ENCODE peak calls at places on chromosomes 11 and 22, in six cellular contexts. One of them, this sample, is unnamed.

GRCh38 chr11:119823077-119823476 is 94.1 kb upstream of the NECTIN1 start:
- DNase-seq in HepG2: no peak
- DNase-seq in stomach: no peak
- DNase-seq in sigmoid colon: no peak
- DNase-seq in suprapubic skin: no peak
- DNase-seq in endothelial cell of umbilical vein: no peak
- DNase-seq in this sample: no peak

GRCh38 chr22:38674888-38675287 is 6.9 kb upstream of the TOMM22 start:
- DNase-seq in HepG2: no peak
- DNase-seq in endothelial cell of umbilical vein: no peak
- DNase-seq in sigmoid colon: no peak
- DNase-seq in stomach: no peak
- DNase-seq in suprapubic skin: no peak
- DNase-seq in this sample: no peak

GRCh38 chr22:23847991-23848864 is 9.4 kb upstream of the DERL3 start:
- DNase-seq in endothelial cell of umbilical vein: no peak
- DNase-seq in stomach: no peak
- DNase-seq in HepG2: no peak
- DNase-seq in sigmoid colon: no peak
- DNase-seq in suprapubic skin: no peak
- DNase-seq in this sample: no peak

GRCh38 chr11:113386866-113387265 is 713 bp upstream of the ANKK1 start:
- DNase-seq in suprapubic skin: peak
- DNase-seq in sigmoid colon: no peak
- DNase-seq in stomach: no peak
- DNase-seq in endothelial cell of umbilical vein: no peak
- DNase-seq in HepG2: no peak
- DNase-seq in this sample: no peak

GRCh38 chr11:100687032-100687629 is at the start of gene ARHGAP42:
- DNase-seq in suprapubic skin: peak
- DNase-seq in HepG2: peak
- DNase-seq in endothelial cell of umbilical vein: peak
- DNase-seq in sigmoid colon: peak
- DNase-seq in stomach: peak
- DNase-seq in this sample: no peak

GRCh38 chr11:27215471-27216267 is 147.3 kb downstream of the CCDC34 start:
- DNase-seq in stomach: peak
- DNase-seq in suprapubic skin: no peak
- DNase-seq in endothelial cell of umbilical vein: peak
- DNase-seq in sigmoid colon: no peak
- DNase-seq in HepG2: no peak
- DNase-seq in this sample: no peak

GRCh38 chr11:31820438-31820818 is 9.3 kb upstream of the PAX6 start:
- DNase-seq in sigmoid colon: no peak
- DNase-seq in suprapubic skin: no peak
- DNase-seq in stomach: no peak
- DNase-seq in endothelial cell of umbilical vein: no peak
- DNase-seq in HepG2: no peak
- DNase-seq in this sample: no peak

GRCh38 chr11:68146704-68147474 is 25.7 kb upstream of the CHKA start:
- DNase-seq in sigmoid colon: no peak
- DNase-seq in endothelial cell of umbilical vein: peak
- DNase-seq in HepG2: peak
- DNase-seq in suprapubic skin: peak
- DNase-seq in stomach: peak
- DNase-seq in this sample: no peak

GRCh38 chr22:26673485-26673884 is 16.1 kb downstream of the MIAT start:
- DNase-seq in sigmoid colon: no peak
- DNase-seq in HepG2: no peak
- DNase-seq in suprapubic skin: no peak
- DNase-seq in stomach: no peak
- DNase-seq in endothelial cell of umbilical vein: no peak
- DNase-seq in this sample: no peak

GRCh38 chr22:46219650-46220049 is 30.4 kb downstream of the CDPF1 start:
- DNase-seq in endothelial cell of umbilical vein: no peak
- DNase-seq in sigmoid colon: no peak
- DNase-seq in stomach: no peak
- DNase-seq in suprapubic skin: no peak
- DNase-seq in HepG2: no peak
- DNase-seq in this sample: no peak

GRCh38 chr11:1305558-1306056 is 3.8 kb downstream of the TOLLIP start:
- DNase-seq in sigmoid colon: no peak
- DNase-seq in HepG2: no peak
- DNase-seq in stomach: peak
- DNase-seq in suprapubic skin: peak
- DNase-seq in endothelial cell of umbilical vein: no peak
- DNase-seq in this sample: no peak

GRCh38 chr11:34787899-34788298 is 128.3 kb downstream of the APIP start:
- DNase-seq in sigmoid colon: no peak
- DNase-seq in stomach: no peak
- DNase-seq in suprapubic skin: no peak
- DNase-seq in HepG2: no peak
- DNase-seq in endothelial cell of umbilical vein: no peak
- DNase-seq in this sample: no peak

GRCh38 chr11:125398994-125399638 is 96.9 kb downstream of the FEZ1 start:
- DNase-seq in stomach: no peak
- DNase-seq in HepG2: no peak
- DNase-seq in endothelial cell of umbilical vein: no peak
- DNase-seq in sigmoid colon: no peak
- DNase-seq in suprapubic skin: no peak
- DNase-seq in this sample: no peak

GRCh38 chr11:68872216-68873003 is 30.7 kb upstream of the CPT1A start:
- DNase-seq in endothelial cell of umbilical vein: peak
- DNase-seq in sigmoid colon: no peak
- DNase-seq in stomach: no peak
- DNase-seq in HepG2: no peak
- DNase-seq in suprapubic skin: no peak
- DNase-seq in this sample: no peak

GRCh38 chr11:121654506-121655480 is 202.0 kb upstream of the SORL1-AS1 start:
- DNase-seq in endothelial cell of umbilical vein: no peak
- DNase-seq in suprapubic skin: no peak
- DNase-seq in sigmoid colon: no peak
- DNase-seq in HepG2: peak
- DNase-seq in stomach: no peak
- DNase-seq in this sample: no peak

GRCh38 chr11:19756675-19757475 is 44.2 kb downstream of the NAV2 start:
- DNase-seq in endothelial cell of umbilical vein: peak
- DNase-seq in stomach: no peak
- DNase-seq in HepG2: no peak
- DNase-seq in sigmoid colon: peak
- DNase-seq in suprapubic skin: no peak
- DNase-seq in this sample: no peak

GRCh38 chr22:46815132-46815531 is 52.7 kb downstream of the TBC1D22A start:
- DNase-seq in HepG2: peak
- DNase-seq in sigmoid colon: no peak
- DNase-seq in stomach: peak
- DNase-seq in suprapubic skin: no peak
- DNase-seq in endothelial cell of umbilical vein: no peak
- DNase-seq in this sample: no peak

GRCh38 chr22:26395926-26396325 is 33.1 kb upstream of the ASPHD2 start:
- DNase-seq in stomach: no peak
- DNase-seq in suprapubic skin: no peak
- DNase-seq in HepG2: no peak
- DNase-seq in sigmoid colon: no peak
- DNase-seq in endothelial cell of umbilical vein: no peak
- DNase-seq in this sample: no peak

GRCh38 chr11:57752954-57753353 is 1.3 kb upstream of the BTBD18 start:
- DNase-seq in HepG2: no peak
- DNase-seq in endothelial cell of umbilical vein: no peak
- DNase-seq in sigmoid colon: no peak
- DNase-seq in stomach: no peak
- DNase-seq in suprapubic skin: no peak
- DNase-seq in this sample: no peak

GRCh38 chr11:92296138-92296515 is 71.5 kb downstream of the FAT3 start:
- DNase-seq in endothelial cell of umbilical vein: no peak
- DNase-seq in HepG2: no peak
- DNase-seq in sigmoid colon: no peak
- DNase-seq in stomach: no peak
- DNase-seq in suprapubic skin: no peak
- DNase-seq in this sample: no peak

GRCh38 chr22:42292726-42293520 is 22.5 kb upstream of the TCF20 start:
- DNase-seq in endothelial cell of umbilical vein: no peak
- DNase-seq in stomach: no peak
- DNase-seq in sigmoid colon: no peak
- DNase-seq in suprapubic skin: no peak
- DNase-seq in HepG2: no peak
- DNase-seq in this sample: no peak

GRCh38 chr22:37485006-37485713 is 1.0 kb downstream of the MFNG start:
- DNase-seq in stomach: no peak
- DNase-seq in sigmoid colon: no peak
- DNase-seq in endothelial cell of umbilical vein: peak
- DNase-seq in HepG2: no peak
- DNase-seq in suprapubic skin: no peak
- DNase-seq in this sample: no peak

GRCh38 chr11:9274499-9275228 is 9.5 kb upstream of the DENND5A start:
- DNase-seq in stomach: no peak
- DNase-seq in endothelial cell of umbilical vein: peak
- DNase-seq in suprapubic skin: no peak
- DNase-seq in HepG2: no peak
- DNase-seq in sigmoid colon: no peak
- DNase-seq in this sample: no peak

DNA sequence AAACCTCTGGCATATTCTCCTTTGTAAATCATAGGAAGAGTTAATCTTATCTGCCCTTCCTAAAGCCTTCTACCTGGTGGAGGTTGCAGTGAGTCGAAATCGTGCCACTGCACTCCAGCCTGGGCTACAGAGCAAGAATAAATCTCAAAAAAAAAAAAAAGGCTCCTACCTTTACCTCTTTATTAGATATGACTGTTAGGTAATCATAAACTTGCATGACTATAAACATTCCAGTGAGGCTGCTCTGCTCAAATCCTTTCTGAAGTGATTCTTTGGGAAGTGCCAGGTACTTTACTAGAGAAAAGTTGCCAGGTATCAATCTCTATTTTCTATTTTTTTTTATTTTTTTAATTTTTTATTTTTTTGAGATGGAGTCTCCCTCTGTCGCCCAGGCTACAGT is 59.6 kb downstream of the MPPED2 start:
- DNase-seq in stomach: no peak
- DNase-seq in suprapubic skin: no peak
- DNase-seq in HepG2: no peak
- DNase-seq in endothelial cell of umbilical vein: no peak
- DNase-seq in sigmoid colon: no peak
- DNase-seq in this sample: no peak
- H3K4me3 ChIP-seq in stomach: no peak
- H3K4me3 ChIP-seq in suprapubic skin: no peak
- H3K4me3 ChIP-seq in HepG2: no peak
- H3K4me3 ChIP-seq in endothelial cell of umbilical vein: no peak
- H3K4me3 ChIP-seq in sigmoid colon: no peak
- H3K4me3 ChIP-seq in this sample: no peak

GRCh38 chr22:20037419-20037818 is 16.5 kb downstream of the TANGO2 start:
- DNase-seq in sigmoid colon: no peak
- DNase-seq in suprapubic skin: no peak
- DNase-seq in endothelial cell of umbilical vein: no peak
- DNase-seq in stomach: no peak
- DNase-seq in HepG2: no peak
- DNase-seq in this sample: no peak

GRCh38 chr22:20036535-20037392 is 15.9 kb downstream of the TANGO2 start:
- DNase-seq in endothelial cell of umbilical vein: no peak
- DNase-seq in sigmoid colon: no peak
- DNase-seq in HepG2: no peak
- DNase-seq in suprapubic skin: no peak
- DNase-seq in stomach: no peak
- DNase-seq in this sample: no peak

GRCh38 chr22:20040801-20041200 is 19.9 kb downstream of the TANGO2 start:
- DNase-seq in suprapubic skin: no peak
- DNase-seq in endothelial cell of umbilical vein: no peak
- DNase-seq in sigmoid colon: no peak
- DNase-seq in HepG2: no peak
- DNase-seq in stomach: no peak
- DNase-seq in this sample: no peak

GRCh38 chr22:20039683-20040325 is 18.9 kb downstream of the TANGO2 start:
- DNase-seq in suprapubic skin: no peak
- DNase-seq in sigmoid colon: no peak
- DNase-seq in stomach: no peak
- DNase-seq in HepG2: no peak
- DNase-seq in endothelial cell of umbilical vein: no peak
- DNase-seq in this sample: no peak

DNA sequence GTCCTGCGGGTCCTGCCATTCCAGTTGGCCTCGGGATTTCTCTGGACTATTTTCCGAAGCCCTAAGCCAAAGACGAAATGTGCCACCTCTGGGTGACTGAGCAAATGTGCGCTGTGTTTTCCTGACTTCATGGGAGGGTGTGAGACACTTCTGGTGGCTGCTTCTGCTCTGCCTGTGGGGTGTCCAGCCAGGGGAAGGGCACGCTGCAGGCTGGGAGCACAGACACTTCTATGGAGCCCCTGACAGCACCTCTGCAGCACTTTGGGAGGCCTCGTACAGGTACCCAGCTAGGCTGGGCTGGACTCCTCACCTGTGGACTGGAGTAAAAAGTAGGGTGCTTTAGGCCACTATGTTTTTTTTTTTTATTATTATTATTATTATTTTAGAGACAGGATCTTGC is 17.7 kb downstream of the TANGO2 start:
- DNase-seq in stomach: no peak
- DNase-seq in sigmoid colon: no peak
- DNase-seq in endothelial cell of umbilical vein: no peak
- DNase-seq in suprapubic skin: no peak
- DNase-seq in HepG2: no peak
- DNase-seq in this sample: no peak
- TF ChIP-seq POLR2AphosphoS5 in stomach: no peak
- TF ChIP-seq POLR2AphosphoS5 in sigmoid colon: no peak
- TF ChIP-seq POLR2AphosphoS5 in endothelial cell of umbilical vein: no peak
- TF ChIP-seq POLR2AphosphoS5 in suprapubic skin: no peak
- TF ChIP-seq POLR2AphosphoS5 in HepG2: no peak
- TF ChIP-seq POLR2AphosphoS5 in this sample: no peak

DNA sequence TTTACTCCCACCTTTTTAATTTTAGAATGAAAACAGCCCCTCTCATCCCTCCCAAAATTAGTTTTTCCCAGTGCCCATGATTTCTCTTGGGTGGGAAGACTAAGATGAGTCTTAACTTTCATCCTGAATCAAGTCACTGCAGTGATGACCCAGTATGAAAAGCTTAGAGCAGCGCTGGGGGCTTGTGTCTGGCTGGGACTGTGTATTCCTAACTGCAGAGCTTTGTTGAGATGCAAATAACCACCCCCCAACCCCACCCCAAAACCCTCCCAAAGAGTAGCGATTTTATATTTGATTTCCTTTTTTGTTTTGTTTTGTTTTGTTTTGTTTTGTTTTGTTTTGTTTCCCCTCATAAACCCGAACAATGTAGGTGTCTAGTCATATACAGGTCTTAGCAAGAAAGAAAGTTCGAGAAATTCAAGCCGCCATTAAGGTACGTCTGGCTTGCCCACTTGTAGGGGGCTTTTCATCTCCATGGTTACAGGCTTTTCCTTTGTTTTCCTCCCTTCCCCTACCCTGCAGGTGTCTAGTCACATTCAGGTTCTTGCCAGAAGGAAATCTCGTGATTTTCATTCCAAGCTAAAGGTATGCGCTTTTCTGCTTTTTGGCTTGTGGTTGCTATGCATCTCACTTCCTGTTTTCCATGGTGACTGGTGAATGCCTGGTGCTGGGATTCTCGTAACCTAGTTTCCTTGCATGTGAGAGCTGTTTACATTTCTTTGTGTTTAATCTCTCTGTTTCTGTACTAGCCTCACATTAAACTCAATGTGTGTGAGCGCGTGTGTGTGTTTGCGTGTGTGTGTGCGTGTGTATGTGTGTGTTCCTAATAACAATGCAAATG is 144.6 kb upstream of the RASSF10 start:
- DNase-seq in endothelial cell of umbilical vein: peak
- DNase-seq in sigmoid colon: no peak
- DNase-seq in HepG2: no peak
- DNase-seq in stomach: peak
- DNase-seq in suprapubic skin: no peak
- DNase-seq in this sample: no peak
- H3K4me3 ChIP-seq in endothelial cell of umbilical vein: no peak
- H3K4me3 ChIP-seq in sigmoid colon: no peak
- H3K4me3 ChIP-seq in HepG2: no peak
- H3K4me3 ChIP-seq in stomach: no peak
- H3K4me3 ChIP-seq in suprapubic skin: no peak
- H3K4me3 ChIP-seq in this sample: no peak

GRCh38 chr11:74936087-74936486 is 12.8 kb downstream of the XRRA1 start:
- DNase-seq in suprapubic skin: no peak
- DNase-seq in stomach: no peak
- DNase-seq in sigmoid colon: no peak
- DNase-seq in endothelial cell of umbilical vein: no peak
- DNase-seq in HepG2: no peak
- DNase-seq in this sample: no peak
- TF ChIP-seq POLR2AphosphoS5 in suprapubic skin: no peak
- TF ChIP-seq POLR2AphosphoS5 in stomach: no peak
- TF ChIP-seq POLR2AphosphoS5 in sigmoid colon: no peak
- TF ChIP-seq POLR2AphosphoS5 in endothelial cell of umbilical vein: no peak
- TF ChIP-seq POLR2AphosphoS5 in HepG2: no peak
- TF ChIP-seq POLR2AphosphoS5 in this sample: no peak

This sample was measured in Panc1.